ENCODE peak calls at places on chromosomes 5 and 9, in five cellular contexts. One of them, this sample, is unnamed.

GRCh38 chr9:35318741-35319140 is 156.9 kb downstream of the UNC13B start:
- DNase-seq in NB4: no peak
- DNase-seq in neural crest cell: no peak
- DNase-seq in Caco-2: no peak
- DNase-seq in SK-N-SH: no peak
- DNase-seq in this sample: no peak

GRCh38 chr9:112537561-112537960 is 50.9 kb downstream of the KIAA1958 start:
- DNase-seq in Caco-2: no peak
- DNase-seq in NB4: no peak
- DNase-seq in neural crest cell: no peak
- DNase-seq in SK-N-SH: no peak
- DNase-seq in this sample: no peak

GRCh38 chr5:131635755-131636479 is 888 bp upstream of the RAPGEF6 start:
- DNase-seq in Caco-2: no peak
- DNase-seq in NB4: peak
- DNase-seq in SK-N-SH: peak
- DNase-seq in neural crest cell: peak
- DNase-seq in this sample: peak

GRCh38 chr9:100216178-100216787 is 117.2 kb downstream of the INVS start:
- DNase-seq in SK-N-SH: peak
- DNase-seq in NB4: peak
- DNase-seq in neural crest cell: peak
- DNase-seq in Caco-2: peak
- DNase-seq in this sample: peak

GRCh38 chr5:38340961-38341500 is 82.7 kb downstream of the EGFLAM start:
- DNase-seq in neural crest cell: no peak
- DNase-seq in SK-N-SH: no peak
- DNase-seq in NB4: no peak
- DNase-seq in Caco-2: no peak
- DNase-seq in this sample: no peak

GRCh38 chr5:5374034-5374715 is 48.3 kb upstream of the ICE1 start:
- DNase-seq in Caco-2: no peak
- DNase-seq in neural crest cell: no peak
- DNase-seq in SK-N-SH: no peak
- DNase-seq in NB4: peak
- DNase-seq in this sample: no peak

GRCh38 chr9:113446323-113446740 is 17.2 kb upstream of the RGS3 start:
- DNase-seq in SK-N-SH: peak
- DNase-seq in Caco-2: peak
- DNase-seq in NB4: peak
- DNase-seq in neural crest cell: no peak
- DNase-seq in this sample: peak

GRCh38 chr9:9003184-9003583 is 1203.6 kb upstream of the DMAC1 start:
- DNase-seq in NB4: peak
- DNase-seq in SK-N-SH: peak
- DNase-seq in neural crest cell: no peak
- DNase-seq in Caco-2: peak
- DNase-seq in this sample: no peak

GRCh38 chr5:52856564-52856963 is 68.8 kb downstream of the ITGA1 start:
- DNase-seq in NB4: peak
- DNase-seq in SK-N-SH: no peak
- DNase-seq in neural crest cell: no peak
- DNase-seq in Caco-2: no peak
- DNase-seq in this sample: peak

GRCh38 chr5:53679261-53679660 is 118.8 kb downstream of the NDUFS4 start:
- DNase-seq in Caco-2: peak
- DNase-seq in neural crest cell: no peak
- DNase-seq in SK-N-SH: no peak
- DNase-seq in NB4: no peak
- DNase-seq in this sample: no peak

GRCh38 chr5:106314221-106314824 is 1356.4 kb downstream of the EFNA5 start:
- DNase-seq in neural crest cell: no peak
- DNase-seq in Caco-2: no peak
- DNase-seq in SK-N-SH: no peak
- DNase-seq in NB4: no peak
- DNase-seq in this sample: no peak

GRCh38 chr9:107131108-107131799 is 151.8 kb upstream of the RAD23B start:
- DNase-seq in Caco-2: no peak
- DNase-seq in NB4: no peak
- DNase-seq in neural crest cell: no peak
- DNase-seq in SK-N-SH: no peak
- DNase-seq in this sample: no peak

GRCh38 chr5:28975508-28975907 is 1937.1 kb upstream of the CDH9 start:
- DNase-seq in Caco-2: no peak
- DNase-seq in SK-N-SH: no peak
- DNase-seq in neural crest cell: no peak
- DNase-seq in NB4: no peak
- DNase-seq in this sample: no peak
- TF ChIP-seq CTCF in Caco-2: no peak
- TF ChIP-seq CTCF in SK-N-SH: no peak
- TF ChIP-seq CTCF in neural crest cell: no peak
- TF ChIP-seq CTCF in NB4: no peak
- TF ChIP-seq CTCF in this sample: no peak

GRCh38 chr9:94623253-94623652 is 16.1 kb downstream of the FBP1 start:
- DNase-seq in Caco-2: peak
- DNase-seq in SK-N-SH: peak
- DNase-seq in neural crest cell: peak
- DNase-seq in NB4: peak
- DNase-seq in this sample: peak
- TF ChIP-seq CTCF in Caco-2: peak
- TF ChIP-seq CTCF in SK-N-SH: peak
- TF ChIP-seq CTCF in neural crest cell: peak
- TF ChIP-seq CTCF in NB4: peak
- TF ChIP-seq CTCF in this sample: peak

GRCh38 chr5:141846031-141846430 is 32.2 kb downstream of the PCDH1 start:
- DNase-seq in Caco-2: no peak
- DNase-seq in NB4: no peak
- DNase-seq in SK-N-SH: peak
- DNase-seq in neural crest cell: peak
- DNase-seq in this sample: no peak

GRCh38 chr5:141843156-141843927 is 34.9 kb downstream of the PCDH1 start:
- DNase-seq in NB4: no peak
- DNase-seq in neural crest cell: no peak
- DNase-seq in SK-N-SH: no peak
- DNase-seq in Caco-2: no peak
- DNase-seq in this sample: no peak

GRCh38 chr5:141844414-141845097 is 33.7 kb downstream of the PCDH1 start:
- DNase-seq in NB4: no peak
- DNase-seq in SK-N-SH: no peak
- DNase-seq in neural crest cell: no peak
- DNase-seq in Caco-2: no peak
- DNase-seq in this sample: no peak

GRCh38 chr5:141848771-141849370 is 29.3 kb downstream of the PCDH1 start:
- DNase-seq in Caco-2: peak
- DNase-seq in NB4: no peak
- DNase-seq in neural crest cell: no peak
- DNase-seq in SK-N-SH: no peak
- DNase-seq in this sample: peak

GRCh38 chr5:141845371-141845821 is 32.8 kb downstream of the PCDH1 start:
- DNase-seq in SK-N-SH: peak
- DNase-seq in neural crest cell: no peak
- DNase-seq in NB4: peak
- DNase-seq in Caco-2: peak
- DNase-seq in this sample: peak
- TF ChIP-seq CTCF in SK-N-SH: no peak
- TF ChIP-seq CTCF in neural crest cell: no peak
- TF ChIP-seq CTCF in NB4: no peak
- TF ChIP-seq CTCF in Caco-2: no peak
- TF ChIP-seq CTCF in this sample: no peak

GRCh38 chr9:2686884-2687283 is 30.4 kb upstream of the KCNV2 start:
- DNase-seq in Caco-2: no peak
- DNase-seq in NB4: no peak
- DNase-seq in neural crest cell: no peak
- DNase-seq in SK-N-SH: no peak
- DNase-seq in this sample: no peak
- TF ChIP-seq CTCF in Caco-2: no peak
- TF ChIP-seq CTCF in NB4: no peak
- TF ChIP-seq CTCF in neural crest cell: no peak
- TF ChIP-seq CTCF in SK-N-SH: no peak
- TF ChIP-seq CTCF in this sample: no peak

GRCh38 chr5:139575313-139575646 is 14.1 kb downstream of the UBE2D2 start:
- DNase-seq in neural crest cell: no peak
- DNase-seq in SK-N-SH: no peak
- DNase-seq in Caco-2: no peak
- DNase-seq in NB4: no peak
- DNase-seq in this sample: no peak
- TF ChIP-seq CTCF in neural crest cell: peak
- TF ChIP-seq CTCF in SK-N-SH: no peak
- TF ChIP-seq CTCF in Caco-2: no peak
- TF ChIP-seq CTCF in NB4: no peak
- TF ChIP-seq CTCF in this sample: no peak

GRCh38 chr9:85925493-85925892 is 15.5 kb upstream of the NAA35 start:
- DNase-seq in SK-N-SH: no peak
- DNase-seq in neural crest cell: no peak
- DNase-seq in Caco-2: no peak
- DNase-seq in NB4: no peak
- DNase-seq in this sample: no peak
- TF ChIP-seq CTCF in SK-N-SH: no peak
- TF ChIP-seq CTCF in neural crest cell: no peak
- TF ChIP-seq CTCF in Caco-2: no peak
- TF ChIP-seq CTCF in NB4: no peak
- TF ChIP-seq CTCF in this sample: no peak

GRCh38 chr9:130110166-130110565 is 56.5 kb downstream of the GPR107 start:
- DNase-seq in SK-N-SH: no peak
- DNase-seq in Caco-2: no peak
- DNase-seq in NB4: no peak
- DNase-seq in neural crest cell: no peak
- DNase-seq in this sample: no peak
- TF ChIP-seq CTCF in SK-N-SH: peak
- TF ChIP-seq CTCF in Caco-2: no peak
- TF ChIP-seq CTCF in NB4: no peak
- TF ChIP-seq CTCF in neural crest cell: no peak
- TF ChIP-seq CTCF in this sample: no peak

DNA sequence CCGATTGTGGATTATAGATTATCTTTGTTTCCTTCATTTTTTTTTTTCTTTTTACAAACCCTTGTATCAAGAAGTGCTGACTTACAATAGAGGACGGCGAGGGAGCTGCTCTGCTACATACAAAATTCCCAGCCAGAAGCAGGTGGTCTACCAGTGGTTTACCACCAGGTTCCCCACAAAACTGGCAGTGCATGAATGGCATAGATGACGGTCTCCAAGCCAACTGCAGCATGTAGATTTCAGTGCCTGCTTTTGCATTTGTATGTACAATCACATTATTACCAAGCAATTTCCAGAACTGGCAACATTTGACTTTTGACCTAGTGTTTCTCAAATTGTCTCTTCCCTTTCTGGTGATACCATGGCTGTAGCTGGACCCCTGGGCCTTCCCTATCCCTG is 84.0 kb downstream of the ACER2 start:
- DNase-seq in neural crest cell: no peak
- DNase-seq in SK-N-SH: no peak
- DNase-seq in Caco-2: no peak
- DNase-seq in NB4: no peak
- DNase-seq in this sample: no peak
- TF ChIP-seq CTCF in neural crest cell: no peak
- TF ChIP-seq CTCF in SK-N-SH: no peak
- TF ChIP-seq CTCF in Caco-2: no peak
- TF ChIP-seq CTCF in NB4: no peak
- TF ChIP-seq CTCF in this sample: no peak

GRCh38 chr9:72349240-72349639 is 15.8 kb downstream of the ZFAND5 start:
- DNase-seq in SK-N-SH: no peak
- DNase-seq in NB4: no peak
- DNase-seq in neural crest cell: no peak
- DNase-seq in Caco-2: no peak
- DNase-seq in this sample: no peak

GRCh38 chr9:72351538-72352453 is 13.2 kb downstream of the ZFAND5 start:
- DNase-seq in neural crest cell: no peak
- DNase-seq in NB4: no peak
- DNase-seq in Caco-2: no peak
- DNase-seq in SK-N-SH: no peak
- DNase-seq in this sample: no peak

GRCh38 chr9:72349911-72350310 is 15.1 kb downstream of the ZFAND5 start:
- DNase-seq in neural crest cell: no peak
- DNase-seq in Caco-2: no peak
- DNase-seq in NB4: no peak
- DNase-seq in SK-N-SH: no peak
- DNase-seq in this sample: no peak

DNA sequence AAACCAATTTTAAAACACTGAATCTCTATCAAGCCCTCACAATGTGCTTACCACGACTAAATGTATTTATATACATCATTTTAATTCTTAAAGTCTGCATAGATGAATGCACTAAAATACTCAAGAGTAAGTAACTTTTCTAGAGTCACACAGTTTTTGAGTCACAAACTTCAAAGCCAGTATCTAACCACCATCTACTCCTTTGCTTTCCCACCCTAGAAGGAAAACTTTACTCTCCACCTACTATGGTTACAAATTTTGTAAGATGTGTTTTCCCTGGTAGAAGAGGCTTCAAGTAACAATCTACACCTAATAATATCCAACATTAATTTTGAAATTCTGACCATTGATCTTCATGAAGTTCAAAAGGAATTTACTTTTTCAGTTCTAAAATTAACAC is 18.7 kb downstream of the ZFAND5 start:
- DNase-seq in NB4: no peak
- DNase-seq in neural crest cell: no peak
- DNase-seq in Caco-2: no peak
- DNase-seq in SK-N-SH: no peak
- DNase-seq in this sample: no peak
- TF ChIP-seq CTCF in NB4: no peak
- TF ChIP-seq CTCF in neural crest cell: no peak
- TF ChIP-seq CTCF in Caco-2: no peak
- TF ChIP-seq CTCF in SK-N-SH: no peak
- TF ChIP-seq CTCF in this sample: no peak

DNA sequence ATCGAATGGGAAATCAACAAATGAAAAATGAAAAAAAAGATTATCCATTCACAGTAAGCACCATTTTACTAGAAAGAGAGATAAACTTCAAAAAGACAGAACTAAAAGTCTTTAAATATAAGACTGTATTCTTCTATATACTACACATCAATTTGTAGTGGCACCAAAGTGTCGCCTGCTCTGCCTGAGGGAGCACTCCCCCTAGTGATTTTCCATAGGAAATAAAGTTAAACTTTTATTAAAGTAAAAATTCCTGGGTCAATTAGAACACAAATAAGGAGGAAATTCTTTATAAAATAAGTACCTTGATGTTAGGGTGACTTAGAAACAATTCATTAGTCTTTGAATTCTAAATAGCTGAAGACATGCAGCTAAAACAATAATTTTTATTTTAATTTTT is 9.7 kb downstream of the RAD1 start:
- DNase-seq in neural crest cell: no peak
- DNase-seq in SK-N-SH: peak
- DNase-seq in Caco-2: no peak
- DNase-seq in NB4: no peak
- DNase-seq in this sample: no peak
- TF ChIP-seq CTCF in neural crest cell: peak
- TF ChIP-seq CTCF in SK-N-SH: peak
- TF ChIP-seq CTCF in Caco-2: peak
- TF ChIP-seq CTCF in NB4: peak
- TF ChIP-seq CTCF in this sample: no peak

This sample was measured in GM12865.